ENCODE peak calls at places on chromosomes 12 and 14, in four cellular contexts. S is SJCRH30; B is mammary epithelial cell; X is naive thymus-derived CD4-positive, alpha-beta T cell. P is an unnamed sample.

GRCh38 chr12:67698711-67699603 is 50.4 kb downstream of the DYRK2 start:
- DNase-seq in B (peak), X (peak), S (no peak), P (no peak)

GRCh38 chr12:43858096-43858495 is 22.2 kb downstream of the TMEM117 start:
- DNase-seq in X (no peak), B (no peak), S (no peak), P (no peak)

GRCh38 chr14:49972199-49972671 is 79.4 kb downstream of the ARF6 start:
- DNase-seq in S (no peak), B (peak), X (no peak), P (peak)

GRCh38 chr14:102264775-102265174 is 40.2 kb downstream of the MOK start:
- DNase-seq in B (no peak), X (no peak), S (no peak), P (no peak)

GRCh38 chr12:81354327-81354932 is 276.6 kb downstream of the ACSS3 start:
- DNase-seq in B (no peak), S (no peak), X (no peak), P (no peak)

GRCh38 chr12:47348206-47348605 is 268.4 kb upstream of the AMIGO2 start:
- DNase-seq in B (no peak), X (no peak), S (no peak), P (no peak)

GRCh38 chr12:89840162-89840922 is 131.7 kb upstream of the ATP2B1 start:
- DNase-seq in S (no peak), B (no peak), X (no peak), P (no peak)

GRCh38 chr12:56773113-56773512 is 10.0 kb downstream of the HSD17B6 start:
- DNase-seq in B (no peak), X (no peak), S (no peak), P (no peak)

GRCh38 chr14:53367631-53368030 is 214.5 kb upstream of the DDHD1 start:
- DNase-seq in S (no peak), B (no peak), X (no peak), P (no peak)

GRCh38 chr12:13211191-13211858 is 14.8 kb downstream of the EMP1 start:
- DNase-seq in S (no peak), X (no peak), B (no peak), P (no peak)

GRCh38 chr12:82804601-82805000 is 117.9 kb downstream of the TMTC2 start:
- DNase-seq in X (no peak), S (no peak), B (no peak), P (no peak)

GRCh38 chr12:98399532-98399931 is 115.9 kb upstream of the TMPO start:
- DNase-seq in S (peak), X (no peak), B (peak), P (no peak)

GRCh38 chr12:27583057-27583797 is 59.2 kb downstream of the PPFIBP1 start:
- DNase-seq in S (no peak), B (peak), X (no peak), P (no peak)

GRCh38 chr12:55698241-55698955 is 9.3 kb downstream of the ITGA7 start:
- DNase-seq in B (no peak), X (no peak), S (no peak), P (no peak)

GRCh38 chr12:121937654-121938053 is 19.3 kb downstream of the CFAP251 start:
- DNase-seq in X (no peak), B (no peak), S (no peak), P (no peak)

GRCh38 chr12:45232771-45233372 is 17.0 kb downstream of the ANO6 start:
- DNase-seq in S (peak), X (no peak), B (peak), P (no peak)

GRCh38 chr12:63882844-63883243 is 38.3 kb downstream of the SRGAP1 start:
- DNase-seq in X (no peak), S (peak), B (no peak), P (peak)

GRCh38 chr14:75295061-75295461 is 16.4 kb downstream of the FOS start:
- DNase-seq in S (peak), X (no peak), B (peak), P (peak)

GRCh38 chr14:80850197-80850814 is 91.2 kb downstream of the CEP128 start:
- DNase-seq in B (no peak), S (peak), X (no peak), P (no peak)

GRCh38 chr14:28758253-28758915 is 8.2 kb upstream of the FOXG1 start:
- DNase-seq in S (no peak), X (no peak), B (no peak), P (no peak)

GRCh38 chr14:38721822-38722431 is 381.1 kb downstream of the SEC23A start:
- DNase-seq in B (peak), X (no peak), S (peak), P (peak)

GRCh38 chr14:54193871-54194270 is 202.9 kb upstream of the CDKN3 start:
- DNase-seq in B (no peak), X (no peak), S (no peak), P (no peak)

GRCh38 chr12:29283969-29284368 is 97.0 kb downstream of the ERGIC2 start:
- DNase-seq in X (no peak), B (no peak), S (no peak), P (no peak)

GRCh38 chr12:12561305-12562015 is 1.2 kb downstream of the DUSP16 start:
- DNase-seq in X (no peak), B (peak), S (peak), P (peak)

GRCh38 chr12:47082963-47083621 is 3.3 kb upstream of the AMIGO2 start:
- DNase-seq in B (peak), X (no peak), S (peak), P (no peak)

DNA sequence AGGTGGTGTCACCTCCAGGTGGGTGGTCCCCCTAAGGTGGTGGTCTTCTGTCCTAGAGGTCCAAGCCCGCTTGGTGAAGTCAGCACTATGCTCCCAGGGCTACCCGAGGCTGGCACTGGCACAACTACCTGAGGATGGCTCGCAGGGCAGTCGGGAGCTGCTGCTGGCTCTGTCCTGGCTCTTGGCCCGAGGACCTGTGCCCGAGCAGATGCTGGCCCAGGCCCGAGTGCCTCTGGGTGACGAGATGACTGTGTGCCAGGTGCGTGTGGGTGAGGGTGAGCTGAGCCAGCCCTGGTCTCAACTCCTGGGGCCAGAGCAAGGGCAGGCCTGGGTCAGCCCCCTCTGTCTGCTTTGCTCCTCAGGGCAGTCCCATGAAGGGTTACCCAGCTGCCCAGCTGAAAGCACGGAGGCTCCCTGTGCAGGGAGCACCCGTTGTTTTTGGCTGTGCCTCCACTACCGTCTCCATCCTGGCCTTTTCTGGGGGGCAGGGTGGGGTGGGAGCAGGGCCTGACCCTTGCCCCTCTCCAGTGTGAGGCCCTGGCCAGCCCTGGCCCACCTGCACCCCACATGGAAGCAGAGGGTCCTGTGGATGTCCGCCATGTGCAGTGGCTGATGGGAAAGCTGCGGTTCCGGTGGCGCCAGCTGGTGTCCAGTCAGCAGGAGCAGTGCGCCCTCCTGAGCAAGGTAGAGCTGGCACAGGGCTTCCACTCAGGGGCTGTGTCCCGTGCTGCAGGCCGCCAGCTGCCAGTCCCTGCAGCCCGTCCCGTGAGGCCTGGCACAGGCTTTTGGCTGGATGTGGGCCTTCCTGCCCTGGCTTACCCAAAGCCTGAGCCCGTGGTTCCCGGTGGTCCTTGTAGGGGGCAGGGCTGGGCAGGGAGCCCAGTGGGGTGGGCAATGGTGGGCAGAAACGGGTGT is 1.3 kb downstream of the TEDC1 start:
- DNase-seq in S (no peak), B (no peak), X (no peak), P (no peak)
- H3K4me3 ChIP-seq in S (peak), B (no peak), X (peak), P (no peak)

GRCh38 chr12:49843411-49843810 is 505 bp upstream of the BCDIN3D start:
- DNase-seq in X (no peak), S (no peak), B (no peak), P (no peak)

GRCh38 chr12:49842519-49843352 is at the start of gene BCDIN3D:
- DNase-seq in X (peak), B (peak), S (peak), P (peak)

GRCh38 chr12:49846033-49846432 is 3.1 kb upstream of the BCDIN3D start:
- DNase-seq in X (no peak), S (no peak), B (no peak), P (no peak)

GRCh38 chr12:49843871-49844437 is 1.0 kb upstream of the BCDIN3D start:
- DNase-seq in S (no peak), X (no peak), B (peak), P (no peak)

GRCh38 chr12:49847161-49847560 is 4.3 kb upstream of the BCDIN3D start:
- DNase-seq in S (no peak), X (no peak), B (no peak), P (no peak)
- H3K4me3 ChIP-seq in S (no peak), X (no peak), B (no peak), P (no peak)

GRCh38 chr14:35402323-35403084 is 2.0 kb downstream of the NFKBIA start:
- DNase-seq in X (peak), S (no peak), B (peak), P (no peak)

GRCh38 chr14:35399083-35399807 is 5.3 kb downstream of the NFKBIA start:
- DNase-seq in X (no peak), B (peak), S (no peak), P (no peak)

GRCh38 chr14:35401853-35402252 is 2.7 kb downstream of the NFKBIA start:
- DNase-seq in B (no peak), X (no peak), S (no peak), P (no peak)

GRCh38 chr14:35401422-35401729 is 3.2 kb downstream of the NFKBIA start:
- DNase-seq in S (no peak), B (no peak), X (no peak), P (no peak)

GRCh38 chr14:35400707-35401421 is 3.7 kb downstream of the NFKBIA start:
- DNase-seq in X (no peak), B (peak), S (no peak), P (no peak)
- H3K4me3 ChIP-seq in X (peak), B (no peak), S (no peak), P (no peak)

GRCh38 chr14:76729953-76730505 is 31.2 kb upstream of the VASH1 start:
- DNase-seq in S (peak), B (no peak), X (no peak), P (no peak)

GRCh38 chr14:76724827-76725550 is 36.3 kb upstream of the VASH1 start:
- DNase-seq in S (no peak), X (no peak), B (no peak), P (no peak)

GRCh38 chr14:76729195-76729594 is 32.1 kb upstream of the VASH1 start:
- DNase-seq in B (no peak), S (no peak), X (no peak), P (no peak)

GRCh38 chr14:76727403-76727802 is 33.9 kb upstream of the VASH1 start:
- DNase-seq in S (no peak), B (no peak), X (no peak), P (no peak)

DNA sequence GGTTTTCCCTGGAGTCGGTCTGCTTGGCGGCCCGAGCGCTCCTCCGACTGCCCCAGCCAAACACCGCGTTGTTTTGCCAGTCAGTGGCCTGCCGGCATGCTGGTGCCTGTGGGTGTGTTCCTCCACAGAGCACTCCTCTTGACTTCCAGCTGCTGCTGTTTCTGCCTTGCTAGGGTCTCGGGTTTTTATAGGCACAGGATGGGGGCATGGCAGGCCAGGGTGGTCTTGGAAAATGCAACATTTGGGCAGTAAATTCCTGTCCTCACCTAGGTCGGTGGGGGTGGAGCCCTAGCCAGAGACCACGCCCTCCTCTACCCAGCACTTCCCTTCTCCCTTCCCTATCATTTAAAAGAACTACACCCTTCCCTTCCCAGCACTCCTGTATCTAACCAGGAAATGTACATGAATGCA is 34.7 kb upstream of the VASH1 start:
- DNase-seq in B (no peak), X (no peak), S (no peak), P (no peak)
- H3K4me3 ChIP-seq in B (no peak), X (no peak), S (no peak), P (no peak)

GRCh38 chr14:89186850-89187376 is 230.1 kb downstream of the FOXN3 start:
- DNase-seq in B (no peak), X (no peak), S (no peak), P (peak)
- H3K4me3 ChIP-seq in B (no peak), X (no peak), S (no peak), P (no peak)

GRCh38 chr14:22814945-22815713 is at the start of gene SLC7A7:
- DNase-seq in B (no peak), X (no peak), S (peak), P (no peak)

GRCh38 chr14:22812744-22813143 is 2.5 kb downstream of the SLC7A7 start:
- DNase-seq in X (no peak), S (no peak), B (no peak), P (no peak)

GRCh38 chr14:22813145-22813544 is 2.1 kb downstream of the SLC7A7 start:
- DNase-seq in S (no peak), X (no peak), B (no peak), P (no peak)

GRCh38 chr14:22811752-22812151 is 3.5 kb downstream of the SLC7A7 start:
- DNase-seq in S (no peak), B (no peak), X (no peak), P (no peak)

GRCh38 chr14:22814373-22814772 is 862 bp downstream of the SLC7A7 start:
- DNase-seq in B (no peak), S (no peak), X (no peak), P (no peak)
- H3K4me3 ChIP-seq in B (no peak), S (peak), X (no peak), P (no peak)

GRCh38 chr12:751192-751827 is 1.1 kb upstream of the WNK1 start:
- DNase-seq in B (peak), X (peak), S (peak), P (peak)
- H3K4me3 ChIP-seq in B (peak), X (peak), S (peak), P (peak)

P was measured in WERI-Rb-1.